ENCODE peak calls at places on chromosomes 7 and 10, in eight cellular contexts. Z is A549, C is K562, H is esophagus muscularis mucosa, R is suprapubic skin, U is tibial nerve, T is stomach, P is ovary. Q is an unnamed sample. For H3K4me1, the result is how much of the 10 kb centered on the place peaks cover.

GRCh38 chr10:54620352-54620751 is 180.7 kb downstream of the PCDH15 start:
- DNase-seq in R (no peak), T (no peak), C (no peak), Z (no peak), H (no peak), U (no peak), P (no peak), Q (no peak)

GRCh38 chr7:1619152-1620079 is 49.6 kb upstream of the PSMG3 start:
- DNase-seq in U (no peak), R (no peak), C (no peak), T (no peak), P (no peak), Z (no peak), H (no peak), Q (no peak)

GRCh38 chr7:23338439-23338838 is 39.3 kb downstream of the MALSU1 start:
- DNase-seq in U (no peak), Z (no peak), R (no peak), P (no peak), T (no peak), C (no peak), H (no peak), Q (no peak)

GRCh38 chr10:35789996-35790395 is 147.9 kb upstream of the FZD8 start:
- DNase-seq in P (no peak), Z (no peak), U (no peak), C (no peak), R (no peak), T (no peak), H (no peak), Q (no peak)

GRCh38 chr7:7564323-7564780 is 2.3 kb upstream of the MIOS start:
- DNase-seq in T (no peak), U (no peak), R (no peak), P (no peak), Z (peak), H (no peak), C (no peak), Q (no peak)

GRCh38 chr7:43636093-43636492 is 53.2 kb downstream of the STK17A start:
- DNase-seq in U (no peak), C (no peak), H (no peak), Z (no peak), T (no peak), P (no peak), R (no peak), Q (no peak)

GRCh38 chr10:66836057-66836456 is 89.8 kb upstream of the LRRTM3 start:
- DNase-seq in R (no peak), Z (no peak), T (no peak), C (no peak), P (no peak), H (no peak), U (no peak), Q (no peak)

GRCh38 chr10:100338434-100339036 is 8.5 kb upstream of the SCD start:
- DNase-seq in U (peak), C (peak), H (no peak), Z (peak), P (peak), T (peak), R (peak), Q (peak)

GRCh38 chr10:29479081-29479917 is 155.5 kb downstream of the SVIL start:
- DNase-seq in C (no peak), P (no peak), Z (no peak), R (no peak), H (no peak), T (no peak), U (no peak), Q (no peak)

GRCh38 chr10:95756061-95756751 is at the start of gene ENTPD1:
- DNase-seq in C (no peak), Z (no peak), T (no peak), P (no peak), R (no peak), U (no peak), H (no peak), Q (no peak)

GRCh38 chr10:109665321-109665720 is 258.0 kb downstream of the XPNPEP1 start:
- DNase-seq in C (no peak), H (no peak), P (no peak), Z (no peak), R (no peak), T (no peak), U (no peak), Q (no peak)

GRCh38 chr7:29115753-29116152 is 30.6 kb downstream of the CPVL start:
- DNase-seq in C (no peak), H (no peak), Z (no peak), R (no peak), U (no peak), P (no peak), T (no peak), Q (no peak)

GRCh38 chr10:121608669-121609190 is 10.5 kb upstream of the FGFR2 start:
- DNase-seq in C (peak), U (no peak), H (no peak), R (peak), P (peak), Z (peak), T (peak), Q (peak)
- TF ChIP-seq EP300 in C (no peak), U (no peak), H (no peak), R (no peak), P (no peak), Z (no peak), T (no peak), Q (no peak)

GRCh38 chr10:8835453-8836167 is 781.1 kb downstream of the GATA3 start:
- DNase-seq in U (no peak), C (no peak), T (no peak), H (no peak), Z (no peak), R (no peak), P (no peak), Q (no peak)
- H3K4me3 ChIP-seq in U (no peak), C (no peak), T (no peak), H (no peak), Z (no peak), R (no peak), P (no peak), Q (no peak)

GRCh38 chr7:120993575-120994191 is 5.2 kb downstream of the CPED1 start:
- DNase-seq in U (no peak), H (no peak), T (no peak), P (no peak), R (no peak), C (no peak), Z (no peak), Q (no peak)

GRCh38 chr7:120996983-120997334 is 8.4 kb downstream of the CPED1 start:
- DNase-seq in U (no peak), Z (no peak), R (no peak), C (no peak), H (no peak), T (no peak), P (no peak), Q (no peak)

GRCh38 chr7:120996333-120996982 is 7.9 kb downstream of the CPED1 start:
- DNase-seq in Z (no peak), U (peak), T (peak), P (peak), R (peak), H (no peak), C (no peak), Q (peak)

GRCh38 chr7:120994512-120995363 is 6.2 kb downstream of the CPED1 start:
- DNase-seq in T (no peak), U (no peak), Z (no peak), P (no peak), C (no peak), R (no peak), H (no peak), Q (no peak)

DNA sequence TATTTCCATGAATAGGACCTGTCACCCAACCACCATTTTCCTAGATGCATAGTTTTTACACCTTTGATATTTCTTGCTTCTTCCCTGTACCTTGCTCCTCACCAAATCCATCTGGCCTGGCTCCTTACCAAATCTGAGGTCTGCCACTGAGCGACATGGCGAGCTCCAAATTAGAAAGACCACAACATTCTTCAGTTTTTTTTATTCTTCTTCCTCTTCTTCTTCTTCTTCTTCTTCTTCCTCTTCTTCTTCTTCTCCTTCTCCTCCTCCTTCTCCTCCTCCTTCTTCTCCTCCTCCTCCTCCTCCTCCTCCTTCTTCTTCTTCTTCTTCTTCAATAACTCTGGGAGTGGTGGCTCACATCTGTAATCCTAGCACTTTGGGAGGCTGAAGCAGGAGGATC is 7.1 kb downstream of the CPED1 start:
- DNase-seq in C (no peak), R (no peak), T (no peak), H (no peak), P (no peak), Z (no peak), U (no peak), Q (no peak)
- H3K4me1 ChIP-seq in C (under half), R (under half), T (under half), H (half or more), P (under half), Z (under half), U (under half), Q (half or more)

DNA sequence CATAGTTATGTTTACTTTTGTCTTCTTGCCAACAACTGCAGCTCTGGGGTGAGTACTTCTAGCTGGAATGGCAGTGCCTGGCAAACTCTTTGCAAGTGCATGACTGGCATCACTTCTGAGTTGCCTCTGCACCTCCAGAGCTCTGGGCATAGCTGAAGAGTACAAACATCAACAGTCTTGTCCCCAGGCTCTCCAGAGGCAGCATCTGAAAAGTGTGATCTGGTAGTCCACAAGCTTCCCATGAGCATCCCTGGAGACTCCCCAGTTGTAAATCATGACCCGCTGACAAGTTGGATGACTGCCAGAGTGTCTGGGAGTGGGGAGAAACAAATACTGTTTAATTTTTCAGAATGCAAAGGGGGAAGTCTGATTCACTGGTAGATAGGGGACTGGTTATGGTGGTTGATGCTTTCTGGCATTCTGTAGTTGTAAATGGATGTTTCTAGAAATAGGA is 138.9 kb upstream of the CDK13 start:
- DNase-seq in T (no peak), R (no peak), Z (no peak), C (no peak), P (no peak), H (peak), U (no peak), Q (no peak)
- TF ChIP-seq EP300 in T (no peak), R (no peak), Z (no peak), C (no peak), P (no peak), H (no peak), U (no peak), Q (no peak)

GRCh38 chr7:74221713-74222112 is 11.9 kb downstream of the LAT2 start:
- DNase-seq in U (no peak), H (no peak), Z (no peak), R (no peak), P (no peak), C (no peak), T (no peak), Q (no peak)

GRCh38 chr7:74218343-74218698 is 8.5 kb downstream of the LAT2 start:
- DNase-seq in C (no peak), Z (no peak), T (no peak), R (no peak), H (no peak), P (no peak), U (no peak), Q (no peak)

GRCh38 chr7:74220229-74220628 is 10.4 kb downstream of the LAT2 start:
- DNase-seq in Z (no peak), P (no peak), T (no peak), U (no peak), H (no peak), R (no peak), C (no peak), Q (no peak)

GRCh38 chr7:74217455-74218342 is 7.9 kb downstream of the LAT2 start:
- DNase-seq in T (no peak), Z (no peak), U (no peak), P (no peak), H (no peak), R (no peak), C (no peak), Q (no peak)

DNA sequence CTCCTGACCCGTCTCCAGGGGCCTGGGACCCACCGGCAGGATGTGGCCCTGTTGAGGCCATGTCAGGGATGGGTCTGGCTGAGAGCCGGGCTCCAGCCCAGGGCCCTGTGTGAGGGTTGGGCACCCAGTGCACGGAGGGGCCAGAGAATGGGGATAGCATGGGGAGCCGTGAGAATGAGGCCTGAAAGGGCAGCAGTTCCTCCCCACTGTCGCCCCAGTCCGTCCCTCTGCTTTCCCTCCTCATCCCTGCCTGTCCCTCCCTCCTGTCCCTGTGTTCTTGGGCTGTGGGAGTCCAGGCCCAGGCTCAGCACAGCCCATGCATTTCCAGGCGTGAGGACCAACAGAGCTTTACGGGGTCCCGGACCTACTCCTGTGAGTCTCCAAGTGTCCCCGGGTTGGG is 9.6 kb downstream of the LAT2 start:
- DNase-seq in P (no peak), Z (no peak), R (no peak), H (no peak), C (no peak), U (no peak), T (no peak), Q (no peak)
- H3K4me3 ChIP-seq in P (no peak), Z (no peak), R (no peak), H (no peak), C (no peak), U (no peak), T (no peak), Q (no peak)

DNA sequence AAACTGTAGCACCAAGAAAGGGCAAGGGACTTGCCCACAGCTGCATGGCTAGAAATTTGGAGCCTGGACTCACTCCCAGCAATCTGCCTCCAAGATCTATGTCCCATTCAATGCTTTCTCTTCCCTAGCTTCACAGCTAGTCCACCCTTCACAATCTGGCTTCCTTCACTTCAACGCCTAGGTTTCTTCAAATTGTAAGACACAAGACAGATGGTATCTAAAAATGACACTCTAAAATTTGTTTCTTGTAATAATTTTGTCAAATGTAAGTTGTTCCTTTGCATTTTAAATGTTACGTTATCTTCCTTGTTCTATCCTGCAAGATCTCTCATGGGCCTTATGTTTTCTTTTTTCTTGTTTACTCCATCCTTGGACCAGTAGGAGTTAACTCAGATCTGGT is 48.6 kb downstream of the CTTNBP2 start:
- DNase-seq in P (no peak), R (no peak), T (no peak), U (no peak), Z (no peak), C (no peak), H (no peak), Q (no peak)
- H3K4me1 ChIP-seq in P (under half), R (under half), T (under half), U (under half), Z (under half), C (under half), H (under half), Q (under half)

DNA sequence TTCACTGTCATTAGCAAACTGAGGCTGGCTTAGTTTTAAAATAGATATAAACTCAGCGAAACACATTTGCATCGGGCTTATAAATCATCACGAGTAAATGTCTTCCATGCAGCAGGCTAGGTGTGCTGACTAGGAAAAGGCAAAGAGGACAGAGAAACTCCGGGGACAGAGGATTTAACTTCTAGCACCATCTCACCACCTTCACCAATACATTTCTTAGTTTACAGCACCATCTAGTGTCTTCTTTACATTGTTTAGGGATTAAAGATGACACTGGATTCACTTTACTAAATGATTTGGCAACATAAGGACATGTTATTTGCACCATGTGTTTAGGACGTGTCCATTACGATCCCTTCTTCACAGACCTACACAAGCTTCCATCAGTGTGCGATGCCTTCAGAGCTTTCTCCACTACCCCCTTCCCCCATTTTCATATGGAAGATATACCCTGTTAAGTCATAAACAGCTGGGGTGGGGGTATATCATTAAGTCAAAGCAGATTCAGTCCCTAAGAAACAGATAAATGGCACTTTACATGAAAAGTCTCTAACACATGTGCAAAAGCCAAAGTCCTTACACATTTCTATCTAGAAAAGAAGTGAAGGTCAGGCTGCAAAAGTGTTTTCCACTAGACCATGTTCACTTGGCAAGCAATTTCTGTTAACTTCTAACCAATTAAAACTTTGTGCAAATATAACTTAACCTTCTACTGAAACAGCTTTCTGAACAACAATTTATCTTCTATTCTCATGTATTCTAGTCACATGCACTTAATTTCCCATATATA is 103.3 kb downstream of the GRB10 start:
- DNase-seq in U (no peak), P (no peak), R (no peak), H (no peak), T (no peak), Z (peak), C (no peak), Q (no peak)
- TF ChIP-seq EP300 in U (no peak), P (no peak), R (no peak), H (no peak), T (no peak), Z (no peak), C (no peak), Q (no peak)

GRCh38 chr7:135079068-135079467 is 68.8 kb upstream of the TMEM140 start:
- DNase-seq in R (no peak), U (no peak), P (no peak), H (no peak), C (no peak), Z (no peak), T (no peak), Q (no peak)

GRCh38 chr7:135075716-135076115 is 72.2 kb upstream of the TMEM140 start:
- DNase-seq in Z (no peak), R (no peak), C (no peak), T (no peak), U (no peak), P (no peak), H (no peak), Q (no peak)

GRCh38 chr7:135078051-135078450 is 69.8 kb upstream of the TMEM140 start:
- DNase-seq in U (no peak), R (no peak), C (no peak), T (no peak), Z (no peak), P (no peak), H (no peak), Q (no peak)

GRCh38 chr7:135077642-135078041 is 70.2 kb upstream of the TMEM140 start:
- DNase-seq in P (no peak), T (no peak), Z (no peak), H (no peak), U (no peak), C (no peak), R (no peak), Q (no peak)

DNA sequence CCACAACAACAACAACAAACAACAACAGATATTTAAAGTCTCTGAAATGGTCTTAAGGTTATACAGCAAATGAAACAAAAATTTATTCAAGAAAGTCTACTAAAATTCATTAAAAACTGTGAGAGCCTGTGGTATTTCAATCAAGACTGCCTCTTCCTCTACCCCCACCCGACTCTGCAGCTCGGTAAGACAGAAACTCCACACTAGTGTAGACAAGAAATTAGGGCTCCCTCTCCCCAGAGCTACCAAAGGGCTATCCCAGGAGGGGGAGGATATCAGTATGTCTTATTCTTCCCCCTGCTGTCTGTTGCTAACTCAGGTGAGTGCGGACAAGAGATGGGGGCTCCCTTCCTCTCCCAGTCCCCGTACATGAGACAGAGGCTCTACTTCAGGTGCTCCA is 71.0 kb upstream of the TMEM140 start:
- DNase-seq in H (no peak), P (no peak), U (no peak), Z (no peak), R (no peak), C (no peak), T (no peak), Q (no peak)
- H3K4me3 ChIP-seq in H (no peak), P (no peak), U (no peak), Z (no peak), R (no peak), C (no peak), T (no peak), Q (no peak)

Q was measured in sigmoid colon.